ENCODE peak calls at places on chromosome 15, in ten cellular contexts. R, H, G, B, Y, C, X, S, Z and M are unnamed samples.

GRCh38 chr15:66019377-66019776 is 150.1 kb downstream of the RAB11A start:
- DNase-seq in R (no peak), H (no peak), G (no peak), B (no peak), Y (no peak), C (no peak), X (no peak), S (no peak), Z (no peak), M (no peak)

GRCh38 chr15:63531586-63531985 is 27.2 kb downstream of the USP3 start:
- DNase-seq in R (no peak), H (no peak), G (no peak), B (no peak), Y (no peak), C (no peak), X (no peak), S (no peak), Z (no peak), M (no peak)

GRCh38 chr15:90857337-90857736 is 11.1 kb upstream of the FURIN start:
- DNase-seq in R (no peak), H (no peak), G (no peak), B (no peak), Y (no peak), C (no peak), X (no peak), S (no peak), Z (no peak), M (no peak)

GRCh38 chr15:84915011-84915958 is 30.8 kb downstream of the SLC28A1 start:
- DNase-seq in R (peak; percentile 81), H (no peak), G (no peak), B (no peak), Y (peak; percentile 86), C (peak; percentile 88), X (peak; percentile 23), S (no peak), Z (peak; percentile 95), M (peak; percentile 93)

GRCh38 chr15:32148833-32149555 is 118.7 kb downstream of the CHRNA7 start:
- DNase-seq in R (no peak), H (no peak), G (no peak), B (no peak), Y (no peak), C (no peak), X (no peak), S (no peak), Z (no peak), M (no peak)

GRCh38 chr15:59866642-59867041 is 137.5 kb upstream of the FOXB1 start:
- DNase-seq in R (no peak), H (no peak), G (no peak), B (peak; percentile 46), Y (no peak), C (no peak), X (no peak), S (no peak), Z (no peak), M (no peak)

GRCh38 chr15:45021331-45021730 is 1.7 kb upstream of the SORD start:
- DNase-seq in R (no peak), H (no peak), G (no peak), B (no peak), Y (no peak), C (no peak), X (no peak), S (no peak), Z (peak; percentile 25), M (no peak)

GRCh38 chr15:74179101-74179841 is 5.8 kb downstream of the ISLR start:
- DNase-seq in R (no peak), H (no peak), G (no peak), B (no peak), Y (peak; percentile 82), C (peak; percentile 96), X (no peak), S (no peak), Z (peak; percentile 98), M (peak; percentile 97)

GRCh38 chr15:41284425-41285177 is 47.8 kb downstream of the OIP5 start:
- DNase-seq in R (no peak), H (no peak), G (no peak), B (no peak), Y (peak; percentile 30), C (peak; percentile 11), X (no peak), S (no peak), Z (peak; percentile 61), M (no peak)

GRCh38 chr15:73850228-73850627 is 23.1 kb upstream of the TBC1D21 start:
- DNase-seq in R (no peak), H (no peak), G (no peak), B (no peak), Y (no peak), C (no peak), X (no peak), S (no peak), Z (no peak), M (no peak)

GRCh38 chr15:92140802-92141201 is 252.9 kb upstream of the ST8SIA2 start:
- DNase-seq in R (no peak), H (no peak), G (no peak), B (no peak), Y (no peak), C (no peak), X (no peak), S (no peak), Z (no peak), M (no peak)